ENCODE peak calls at places on chromosomes 6 and 20, in five cellular contexts. I, E, S, X and V are unnamed samples.
A peak's percentile ranks its signal among the peaks of the same experiment; 100 is the strongest.

GRCh38 chr20:53748176-53748575 is 154.5 kb upstream of the ZNF217 start:
- DNase-seq in S (no peak), I (no peak), X (no peak), E (peak; percentile 99), V (peak; percentile 48)

GRCh38 chr6:11123978-11124377 is 12.5 kb upstream of the ERVFRD-1 start:
- DNase-seq in S (no peak), X (no peak), E (no peak), I (no peak), V (no peak)

GRCh38 chr6:112016335-112016734 is 37.6 kb upstream of the CCN6 start:
- DNase-seq in I (no peak), E (peak; percentile 65), S (peak; percentile 31), X (peak; percentile 40), V (peak; percentile 96)

GRCh38 chr6:148720371-148720770 is 26.5 kb upstream of the UST start:
- DNase-seq in E (peak; percentile 2), X (peak; percentile 66), S (peak; percentile 76), I (peak; percentile 14), V (no peak)

GRCh38 chr6:82144007-82144851 is 103.3 kb downstream of the IBTK start:
- DNase-seq in E (peak; percentile 89), S (peak; percentile 98), I (peak; percentile 98), X (peak; percentile 98), V (peak; percentile 96)

GRCh38 chr6:137416376-137417109 is 77.7 kb downstream of the OLIG3 start:
- DNase-seq in I (peak; percentile 74), S (peak; percentile 43), X (peak; percentile 28), E (no peak), V (no peak)

GRCh38 chr20:37598101-37598530 is 70.4 kb upstream of the BLCAP start:
- DNase-seq in I (no peak), X (no peak), E (no peak), S (no peak), V (no peak)

GRCh38 chr6:168122011-168122410 is 43.0 kb upstream of the FRMD1 start:
- DNase-seq in E (no peak), S (no peak), I (no peak), X (no peak), V (no peak)

GRCh38 chr6:3841066-3841454 is 8.1 kb upstream of the FAM50B start:
- DNase-seq in S (peak; percentile 17), X (no peak), I (peak; percentile 46), E (no peak), V (no peak)

GRCh38 chr20:48695255-48695654 is 132.5 kb downstream of the PREX1 start:
- DNase-seq in S (peak; percentile 38), I (no peak), E (peak; percentile 37), X (no peak), V (peak; percentile 12)

GRCh38 chr20:51042064-51042463 is 19.2 kb upstream of the KCNG1 start:
- DNase-seq in E (peak; percentile 72), I (no peak), X (peak; percentile 47), S (no peak), V (peak; percentile 35)

GRCh38 chr6:31446481-31446880 is 43.1 kb downstream of the MICA start:
- DNase-seq in X (peak; percentile 43), S (peak; percentile 36), I (no peak), E (no peak), V (no peak)

GRCh38 chr6:159594750-159595117 is 98.3 kb downstream of the SOD2 start:
- DNase-seq in E (peak; percentile 74), I (peak; percentile 2), X (peak; percentile 82), S (peak; percentile 86), V (peak; percentile 86)

GRCh38 chr6:33689148-33689494 is 22.4 kb downstream of the UQCC2 start:
- DNase-seq in X (no peak), S (no peak), I (no peak), E (no peak), V (no peak)

GRCh38 chr20:63068711-63069367 is 62.1 kb upstream of the BHLHE23 start:
- DNase-seq in S (no peak), I (no peak), E (no peak), X (no peak), V (no peak)

GRCh38 chr6:46281110-46281509 is 110.3 kb upstream of the ENPP5 start:
- DNase-seq in I (no peak), X (no peak), E (no peak), S (peak; percentile 8), V (no peak)

GRCh38 chr6:5878792-5879191 is 127.9 kb downstream of the NRN1 start:
- DNase-seq in I (no peak), S (no peak), X (no peak), E (no peak), V (no peak)

GRCh38 chr20:37299718-37300529 is 10.5 kb downstream of the MANBAL start:
- DNase-seq in X (peak; percentile 65), E (no peak), I (peak; percentile 45), S (peak; percentile 74), V (no peak)

GRCh38 chr6:133889557-133890301 is 816 bp downstream of the TCF21 start:
- DNase-seq in I (peak; percentile 74), E (no peak), X (peak; percentile 73), S (peak; percentile 23), V (no peak)

GRCh38 chr6:25025919-25026301 is 90.2 kb upstream of the RIPOR2 start:
- DNase-seq in I (no peak), X (peak; percentile 22), E (no peak), S (peak; percentile 59), V (peak; percentile 51)

GRCh38 chr20:62475819-62476073 is at the start of gene GATA5:
- DNase-seq in I (no peak), E (no peak), S (no peak), X (no peak), V (no peak)

GRCh38 chr6:50145125-50145524 is 95.4 kb upstream of the DEFB112 start:
- DNase-seq in E (peak; percentile 39), I (peak; percentile 7), X (peak; percentile 15), S (no peak), V (no peak)

GRCh38 chr6:15444881-15445280 is 199.0 kb downstream of the JARID2 start:
- DNase-seq in I (peak; percentile 19), E (peak; percentile 51), S (no peak), X (no peak), V (no peak)

GRCh38 chr20:50717312-50717711 is 14.1 kb upstream of the PARD6B start:
- DNase-seq in I (no peak), S (no peak), E (no peak), X (no peak), V (no peak)

GRCh38 chr20:18287546-18287914 is 797 bp upstream of the ZNF133 start:
- DNase-seq in S (no peak), I (no peak), E (no peak), X (no peak), V (no peak)

GRCh38 chr6:134372603-134373281 is 54.8 kb upstream of the SGK1 start:
- DNase-seq in I (peak; percentile 91), E (no peak), X (peak; percentile 86), S (peak; percentile 42), V (no peak)

DNA sequence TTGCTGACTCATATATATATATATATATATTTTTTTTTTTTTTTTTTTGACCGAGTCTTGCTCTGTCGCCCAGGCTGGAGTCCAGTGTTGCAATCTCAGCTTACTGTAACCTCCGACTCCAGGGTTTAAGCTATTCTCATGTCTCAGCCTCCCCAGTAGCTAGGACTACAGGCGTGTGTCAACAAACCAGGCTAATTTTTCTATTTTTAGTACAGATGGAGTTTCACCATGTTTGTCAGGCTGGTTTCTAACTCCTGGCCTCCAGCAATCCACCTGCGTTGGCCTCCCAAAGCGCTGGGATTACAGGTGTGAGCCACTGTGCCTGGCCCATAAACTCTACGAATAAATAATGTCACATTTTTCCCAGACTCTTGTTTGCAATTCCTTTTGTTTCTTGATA is 4.8 kb downstream of the LRP11 start:
- DNase-seq in X (peak; percentile 96), I (peak; percentile 98), E (no peak), S (peak; percentile 72), V (peak; percentile 47)
- H3K9ac ChIP-seq in X (no peak overlapping the region), I (peak overlapping the region; percentile 42), E (no peak overlapping the region), S (no peak overlapping the region), V (no peak overlapping the region)

DNA sequence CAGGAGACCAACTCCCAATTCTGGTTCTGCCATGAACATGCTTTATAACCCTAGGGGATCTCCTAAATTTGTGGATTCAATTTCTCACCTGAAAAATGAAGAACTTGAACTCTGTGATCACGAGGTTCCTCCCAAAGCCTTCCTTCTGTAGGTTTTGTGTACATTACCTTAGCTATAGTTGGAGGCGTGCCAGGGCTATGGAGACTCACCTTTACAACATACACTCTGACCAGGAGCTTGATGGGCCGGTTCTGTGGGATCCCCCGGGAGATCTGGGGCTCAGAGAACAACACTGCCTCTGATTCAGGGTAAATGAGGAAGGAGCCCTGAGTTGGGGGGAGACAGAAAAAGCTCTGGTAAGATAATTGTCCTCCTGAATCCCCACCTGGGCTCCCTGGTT is 34.1 kb downstream of the ERGIC3 start:
- DNase-seq in X (no peak), E (peak; percentile 92), S (no peak), I (no peak), V (no peak)
- H2AFZ ChIP-seq in X (no peak overlapping the region), E (no peak overlapping the region), S (no peak overlapping the region), I (no peak overlapping the region), V (no peak overlapping the region)

GRCh38 chr6:78909391-78909790 is 42.0 kb downstream of the IRAK1BP1 start:
- DNase-seq in I (peak; percentile 33), S (peak; percentile 20), E (no peak), X (peak; percentile 53), V (no peak)

GRCh38 chr6:78916411-78916810 is 49.1 kb downstream of the IRAK1BP1 start:
- DNase-seq in E (no peak), X (no peak), S (no peak), I (no peak), V (peak; percentile 90)

GRCh38 chr6:78910611-78911134 is 43.3 kb downstream of the IRAK1BP1 start:
- DNase-seq in I (peak; percentile 24), E (no peak), X (no peak), S (peak; percentile 25), V (peak; percentile 8)

GRCh38 chr6:78908621-78909020 is 41.3 kb downstream of the IRAK1BP1 start:
- DNase-seq in E (no peak), S (no peak), X (no peak), I (no peak), V (peak; percentile 55)

GRCh38 chr6:78911218-78911617 is 43.9 kb downstream of the IRAK1BP1 start:
- DNase-seq in X (no peak), S (no peak), E (no peak), I (no peak), V (no peak)
- H3K9ac ChIP-seq in X (no peak overlapping the region), S (no peak overlapping the region), E (no peak overlapping the region), I (peak overlapping the region; percentile 81), V (no peak overlapping the region)

GRCh38 chr6:7507600-7507999 is 33.9 kb upstream of the DSP start:
- DNase-seq in X (no peak), I (no peak), S (no peak), E (no peak), V (no peak)

GRCh38 chr6:7518853-7519252 is 22.6 kb upstream of the DSP start:
- DNase-seq in I (no peak), X (no peak), E (no peak), S (no peak), V (no peak)

GRCh38 chr6:7515363-7515762 is 26.1 kb upstream of the DSP start:
- DNase-seq in X (no peak), S (no peak), I (no peak), E (no peak), V (peak; percentile 61)

GRCh38 chr6:7512320-7512719 is 29.2 kb upstream of the DSP start:
- DNase-seq in X (peak; percentile 62), E (no peak), S (no peak), I (no peak), V (no peak)

DNA sequence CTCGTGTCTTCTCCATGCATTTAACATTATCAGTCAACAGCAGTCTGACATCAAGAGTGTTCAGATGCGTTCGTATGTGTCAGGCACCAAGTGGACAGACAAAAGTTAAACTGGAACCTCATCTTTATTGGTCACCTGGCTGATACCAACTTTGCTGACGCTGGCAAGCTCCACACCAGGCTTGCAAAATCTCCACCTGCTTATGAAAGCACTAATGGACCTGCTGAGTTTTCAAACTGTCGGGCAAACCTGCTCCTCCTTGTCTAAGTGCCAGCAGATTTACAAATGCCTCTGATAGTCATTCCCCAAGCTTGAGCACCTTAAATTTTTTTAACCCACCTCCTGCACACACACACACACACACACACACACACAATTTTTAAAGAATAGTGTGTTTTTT is 27.9 kb upstream of the DSP start:
- DNase-seq in S (no peak), I (no peak), E (no peak), X (no peak), V (no peak)
- H2AFZ ChIP-seq in S (no peak overlapping the region), I (no peak overlapping the region), E (no peak overlapping the region), X (no peak overlapping the region), V (no peak overlapping the region)